ENCODE peak calls at places on chromosomes 3 and 15, in five cellular contexts. Q is Peyer's patch; Y is thoracic aorta; T is cardiac muscle cell; I is naive thymus-derived CD4-positive, alpha-beta T cell. M is an unnamed sample. For H3K27me3, the result is how much of the 10 kb centered on the place peaks cover.

GRCh38 chr15:72365844-72366243 is 10.0 kb downstream of the HEXA start:
- DNase-seq in I (peak), Q (peak), T (no peak), Y (no peak), M (no peak)

GRCh38 chr15:68658641-68659358 is 80.0 kb downstream of the CORO2B start:
- DNase-seq in Q (no peak), T (no peak), I (no peak), Y (no peak), M (no peak)

GRCh38 chr3:77626157-77626556 is 586.3 kb downstream of the ROBO2 start:
- DNase-seq in Y (no peak), T (no peak), Q (no peak), I (no peak), M (no peak)

GRCh38 chr3:141275973-141276372 is 44.3 kb downstream of the PXYLP1 start:
- DNase-seq in Q (no peak), I (no peak), T (peak), Y (no peak), M (peak)

GRCh38 chr3:55556622-55557531 is 69.8 kb upstream of the WNT5A start:
- DNase-seq in T (peak), Y (no peak), Q (no peak), I (no peak), M (no peak)

GRCh38 chr3:173584093-173584833 is 186.7 kb downstream of the NLGN1 start:
- DNase-seq in T (peak), Q (no peak), I (no peak), Y (no peak), M (peak)

GRCh38 chr15:69576035-69576526 is 123.5 kb downstream of the RPLP1 start:
- DNase-seq in Y (no peak), I (peak), T (peak), Q (peak), M (peak)

GRCh38 chr3:111773484-111773883 is 85.6 kb upstream of the PHLDB2 start:
- DNase-seq in Q (no peak), Y (no peak), T (no peak), I (no peak), M (no peak)

GRCh38 chr3:12015627-12016026 is 11.4 kb downstream of the SYN2 start:
- DNase-seq in I (no peak), Y (no peak), Q (no peak), T (no peak), M (no peak)

GRCh38 chr3:196400331-196400730 is 31.9 kb downstream of the UBXN7 start:
- DNase-seq in Y (no peak), Q (no peak), T (no peak), I (no peak), M (no peak)

GRCh38 chr3:16132926-16133325 is 41.6 kb upstream of the GALNT15 start:
- DNase-seq in I (no peak), Y (no peak), T (peak), Q (no peak), M (no peak)

GRCh38 chr3:186713499-186713898 is 3.7 kb upstream of the KNG1 start:
- DNase-seq in I (no peak), Q (no peak), Y (no peak), T (no peak), M (no peak)

GRCh38 chr3:177300039-177300833 is 103.0 kb upstream of the TBL1XR1 start:
- DNase-seq in T (peak), Q (no peak), I (no peak), Y (no peak), M (peak)

GRCh38 chr3:49591615-49592014 is 37.3 kb downstream of the BSN start:
- DNase-seq in T (no peak), Y (no peak), I (no peak), Q (no peak), M (no peak)

GRCh38 chr3:11847607-11848006 is 922 bp upstream of the TAMM41 start:
- DNase-seq in I (no peak), Y (no peak), T (no peak), Q (no peak), M (no peak)

GRCh38 chr3:141051641-141052569 is 758 bp downstream of the SPSB4 start:
- DNase-seq in I (no peak), Y (no peak), T (peak), Q (no peak), M (peak)

GRCh38 chr3:159765025-159765859 is 223.4 kb upstream of the IL12A start:
- DNase-seq in T (peak), Q (no peak), Y (peak), I (no peak), M (peak)

GRCh38 chr15:52463638-52464037 is 65.0 kb downstream of the MYO5A start:
- DNase-seq in Y (no peak), Q (no peak), T (peak), I (no peak), M (peak)

GRCh38 chr15:23647421-23648375 is at the start of gene MAGEL2:
- DNase-seq in I (no peak), Q (no peak), Y (no peak), T (peak), M (no peak)

GRCh38 chr15:64146520-64146884 is 5.0 kb upstream of the SNX22 start:
- DNase-seq in T (no peak), I (no peak), Q (no peak), Y (no peak), M (no peak)
- H3K27me3 ChIP-seq in T (under half), I (under half), Q (under half), Y (under half), M (under half)

GRCh38 chr3:45224824-45225464 is 1.1 kb downstream of the TMEM158 start:
- DNase-seq in Y (no peak), Q (peak), I (no peak), T (peak), M (no peak)
- H3K4me3 ChIP-seq in Y (peak), Q (peak), I (no peak), T (peak), M (peak)

DNA sequence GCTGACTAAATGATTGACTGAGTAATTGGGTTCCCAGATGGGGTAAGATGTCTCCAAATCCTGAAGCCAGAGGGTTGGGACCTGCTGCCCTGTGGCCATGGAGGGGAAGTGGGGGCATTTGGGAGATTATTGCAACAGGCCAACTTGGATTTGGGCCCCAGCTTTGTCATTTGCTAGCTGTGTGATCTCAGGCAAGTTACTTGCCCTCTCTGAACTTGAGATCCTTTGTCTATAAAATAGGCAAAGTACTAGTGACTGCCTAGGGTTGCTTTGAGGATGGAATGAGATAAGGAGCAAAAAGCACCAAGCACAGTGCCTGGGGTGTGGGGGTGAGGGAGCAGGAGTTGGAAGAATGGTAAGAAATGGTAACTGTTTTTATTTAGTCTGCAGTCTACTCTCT is 4.4 kb upstream of the INSYN1 start:
- DNase-seq in Q (no peak), Y (no peak), I (no peak), T (no peak), M (no peak)
- H3K27me3 ChIP-seq in Q (under half), Y (under half), I (under half), T (under half), M (under half)

GRCh38 chr15:65612949-65613348 is 2.0 kb upstream of the INTS14 start:
- DNase-seq in I (no peak), T (no peak), Q (no peak), Y (no peak), M (no peak)

GRCh38 chr15:65611888-65612615 is 1.1 kb upstream of the INTS14 start:
- DNase-seq in Y (no peak), Q (no peak), T (no peak), I (no peak), M (no peak)

GRCh38 chr15:65612616-65612946 is 1.6 kb upstream of the INTS14 start:
- DNase-seq in T (no peak), Q (no peak), I (no peak), Y (no peak), M (peak)

GRCh38 chr15:65610871-65611718 is at the start of gene INTS14:
- DNase-seq in T (peak), I (peak), Y (peak), Q (peak), M (peak)

DNA sequence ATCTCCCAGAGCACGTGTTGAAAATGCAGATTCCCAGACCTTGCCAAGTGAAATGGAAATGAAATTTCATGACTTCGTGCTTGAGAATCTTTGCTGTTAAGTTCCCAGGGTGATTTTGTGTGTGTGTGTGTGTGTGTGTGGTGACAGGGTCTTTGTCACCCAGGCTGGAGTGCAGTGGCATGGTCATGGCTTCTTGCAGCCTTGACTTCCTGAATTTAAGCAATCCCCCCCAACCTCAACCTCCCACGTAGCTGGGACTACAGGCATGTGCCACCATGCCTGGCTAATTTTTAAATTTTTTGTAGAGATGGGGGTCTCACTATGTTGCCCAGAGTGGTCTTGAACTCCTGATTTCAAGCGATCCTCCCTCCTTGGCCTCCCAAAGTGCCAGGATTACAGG is 2.4 kb upstream of the INTS14 start:
- DNase-seq in Q (no peak), T (no peak), I (no peak), Y (no peak), M (no peak)
- H3K4me3 ChIP-seq in Q (no peak), T (no peak), I (no peak), Y (no peak), M (no peak)

GRCh38 chr15:40843183-40843884 is 514 bp upstream of the SPINT1 start:
- DNase-seq in Y (no peak), I (no peak), Q (no peak), T (no peak), M (no peak)

GRCh38 chr15:40845036-40845435 is 1.2 kb downstream of the SPINT1 start:
- DNase-seq in T (no peak), Q (no peak), Y (no peak), I (no peak), M (peak)

GRCh38 chr15:40844543-40844981 is 714 bp downstream of the SPINT1 start:
- DNase-seq in I (peak), Y (no peak), Q (peak), T (no peak), M (no peak)

GRCh38 chr15:40845511-40846284 is 1.9 kb downstream of the SPINT1 start:
- DNase-seq in T (no peak), Q (no peak), I (no peak), Y (no peak), M (peak)

GRCh38 chr15:40843885-40844542 is at the start of gene SPINT1:
- DNase-seq in I (peak), T (no peak), Q (peak), Y (no peak), M (peak)
- H3K27me3 ChIP-seq in I (under half), T (under half), Q (under half), Y (under half), M (under half)

DNA sequence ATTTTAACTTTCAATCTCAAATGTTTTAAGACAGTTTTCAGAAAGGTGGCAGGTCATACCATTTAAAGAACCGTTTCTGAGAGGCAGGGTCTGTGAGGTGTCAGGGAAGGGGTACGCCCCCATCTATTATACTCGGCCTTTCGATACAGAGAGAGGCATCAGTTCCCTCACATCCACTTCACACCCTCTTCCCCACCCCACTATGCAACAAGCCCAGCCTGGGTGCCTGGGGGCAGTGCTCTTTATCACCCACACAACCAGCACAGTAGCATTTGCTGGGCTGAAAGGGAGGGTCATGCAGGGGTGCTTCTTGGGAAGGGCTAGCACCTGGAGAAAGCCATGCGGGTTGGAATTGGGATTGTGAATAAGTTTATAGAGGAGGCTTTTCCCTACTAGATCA is 56.0 kb upstream of the KCNMB2 start:
- DNase-seq in I (no peak), T (no peak), Q (no peak), Y (no peak), M (no peak)
- H3K4me3 ChIP-seq in I (no peak), T (no peak), Q (no peak), Y (no peak), M (no peak)

GRCh38 chr3:37630441-37630840 is 231.2 kb upstream of the CTDSPL start:
- DNase-seq in I (no peak), Y (no peak), Q (no peak), T (no peak), M (no peak)
- H3K27me3 ChIP-seq in I (under half), Y (under half), Q (under half), T (under half), M (under half)

DNA sequence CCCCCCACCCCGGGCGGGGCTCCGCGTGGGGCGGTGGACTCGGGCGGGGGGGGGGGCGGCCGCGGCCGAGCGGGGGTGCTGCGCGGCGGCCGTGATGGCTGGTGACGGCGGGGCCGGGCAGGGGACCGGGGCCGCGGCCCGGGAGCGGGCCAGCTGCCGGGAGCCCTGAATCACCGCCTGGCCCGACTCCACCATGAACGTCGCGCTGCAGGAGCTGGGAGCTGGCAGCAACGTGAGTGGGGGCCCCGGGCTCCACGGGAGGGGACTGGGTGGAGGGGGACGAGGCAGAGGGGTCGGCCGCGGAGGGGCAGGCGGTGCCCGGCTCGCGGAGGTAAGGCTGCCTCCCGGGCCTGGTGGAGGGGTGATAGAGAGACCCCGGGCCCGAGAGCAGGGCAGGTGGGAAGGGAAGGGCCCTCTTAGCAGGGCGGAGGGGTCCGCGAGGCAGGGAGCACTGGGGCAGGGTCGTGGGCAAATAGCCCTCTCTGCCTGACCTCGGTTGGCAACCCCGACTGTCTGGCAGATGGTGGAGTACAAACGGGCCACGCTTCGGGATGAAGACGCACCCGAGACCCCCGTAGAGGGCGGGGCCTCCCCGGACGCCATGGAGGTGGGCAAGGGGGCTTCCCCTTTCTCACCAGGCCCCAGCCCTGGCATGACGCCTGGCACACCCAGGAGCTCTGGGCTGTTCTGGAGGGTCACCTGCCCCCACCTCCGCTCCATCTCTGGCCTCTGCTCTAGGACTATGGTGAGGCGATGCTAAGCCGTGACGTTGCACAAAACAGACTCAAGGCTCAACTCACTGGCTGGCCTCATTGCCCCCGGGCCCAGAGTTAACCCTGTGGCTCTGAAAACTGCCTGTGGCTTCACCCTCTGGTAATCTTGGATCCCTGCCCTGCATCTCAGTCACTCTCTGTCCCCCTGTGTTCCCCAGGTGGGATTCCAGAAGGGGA is at the start of gene ECE2:
- DNase-seq in I (no peak), T (no peak), Q (no peak), Y (no peak), M (no peak)
- H3K4me3 ChIP-seq in I (no peak), T (no peak), Q (no peak), Y (no peak), M (no peak)

DNA sequence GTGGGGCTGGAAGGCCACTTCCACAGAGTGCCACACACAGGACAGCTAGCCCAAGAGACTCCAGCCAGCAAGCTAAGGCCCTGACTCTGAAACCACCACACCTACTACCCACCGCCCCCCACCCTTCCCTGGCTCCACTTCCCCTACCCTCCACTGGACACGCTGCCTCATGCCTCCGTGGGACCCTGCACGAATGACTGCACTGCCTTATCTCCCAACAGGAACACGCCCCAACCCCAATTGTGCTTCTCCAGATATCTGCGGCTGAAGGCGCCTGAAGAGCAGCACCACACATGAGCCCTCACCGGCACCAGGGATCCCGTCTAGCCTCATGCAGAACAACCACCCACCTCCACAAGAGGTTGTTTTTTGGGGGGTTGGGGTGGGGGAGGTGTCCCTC is 2.6 kb downstream of the LINGO1 start:
- DNase-seq in Q (no peak), Y (no peak), T (no peak), I (no peak), M (no peak)
- H3K27me3 ChIP-seq in Q (under half), Y (under half), T (under half), I (under half), M (under half)

M was measured in bronchial epithelial cell.